ENCODE peak calls at places on chromosomes 6 and 20, in nine cellular contexts. C is mucosa of descending colon, A is gastrocnemius medialis, U is mammary epithelial cell, M is H1, F is tibial artery, Q is pancreas, N is HAP-1, T is breast epithelium. J is an unnamed sample. For H3K36me3 and H3K9me3, the result is how much of the 10 kb centered on the place peaks cover.

GRCh38 chr6:88380083-88380482 is 213.9 kb upstream of the CNR1 start:
- DNase-seq in Q (no peak), A (peak), M (no peak), C (no peak), T (no peak), F (peak), N (peak), U (peak), J (no peak)

GRCh38 chr6:40957616-40958492 is 81.2 kb downstream of the UNC5CL start:
- DNase-seq in T (no peak), N (no peak), M (no peak), F (no peak), C (no peak), Q (no peak), A (no peak), U (peak), J (peak)

GRCh38 chr6:119566546-119567263 is 217.1 kb upstream of the MAN1A1 start:
- DNase-seq in N (no peak), Q (no peak), A (no peak), F (no peak), T (no peak), M (no peak), U (no peak), C (no peak), J (peak)

GRCh38 chr20:6767536-6768227 is at the start of gene BMP2:
- DNase-seq in U (peak), A (no peak), T (no peak), F (peak), N (peak), C (peak), Q (peak), M (peak), J (peak)

GRCh38 chr6:116450769-116451740 is 10.1 kb upstream of the CALHM6 start:
- DNase-seq in M (no peak), Q (peak), T (no peak), C (peak), A (no peak), U (peak), F (no peak), N (no peak), J (no peak)

GRCh38 chr20:39745380-39745779 is 783.2 kb downstream of the DHX35 start:
- DNase-seq in A (no peak), N (no peak), C (no peak), U (no peak), M (no peak), T (no peak), F (no peak), Q (no peak), J (no peak)

GRCh38 chr6:120405947-120406346 is 928.3 kb downstream of the TBC1D32 start:
- DNase-seq in A (no peak), T (no peak), U (no peak), N (peak), M (peak), Q (no peak), C (no peak), F (no peak), J (peak)

GRCh38 chr6:42564496-42564890 is 664 bp downstream of the UBR2 start:
- DNase-seq in T (no peak), C (no peak), A (no peak), M (no peak), F (no peak), N (no peak), U (no peak), Q (no peak), J (no peak)

GRCh38 chr20:36854343-36855240 is 21.3 kb upstream of the TLDC2 start:
- DNase-seq in M (no peak), U (no peak), F (no peak), N (peak), A (no peak), T (no peak), Q (no peak), C (peak), J (no peak)

GRCh38 chr20:819680-820327 is 13.7 kb upstream of the FAM110A start:
- DNase-seq in T (no peak), A (no peak), U (no peak), C (no peak), F (peak), N (no peak), M (no peak), Q (no peak), J (no peak)

GRCh38 chr20:33584976-33585375 is 77.2 kb upstream of the C20orf144 start:
- DNase-seq in N (no peak), C (no peak), F (no peak), A (no peak), T (no peak), Q (no peak), M (no peak), U (no peak), J (no peak)

GRCh38 chr6:46370622-46371021 is 120.6 kb downstream of the RCAN2 start:
- DNase-seq in M (no peak), Q (no peak), F (no peak), A (no peak), U (peak), N (no peak), T (no peak), C (no peak), J (no peak)

GRCh38 chr6:36444470-36444869 is 1.7 kb downstream of the KCTD20 start:
- DNase-seq in U (peak), C (no peak), M (no peak), N (no peak), Q (no peak), T (no peak), F (no peak), A (no peak), J (no peak)

GRCh38 chr6:107540465-107540857 is 50.5 kb downstream of the SOBP start:
- DNase-seq in U (no peak), N (peak), T (no peak), C (no peak), A (no peak), Q (no peak), M (no peak), F (no peak), J (peak)

GRCh38 chr6:11258260-11259237 is 26.1 kb upstream of the NEDD9 start:
- DNase-seq in F (no peak), T (no peak), C (no peak), N (no peak), U (no peak), A (no peak), M (no peak), Q (no peak), J (peak)

GRCh38 chr6:113351183-113351834 is 505.8 kb upstream of the MARCKS start:
- DNase-seq in Q (no peak), M (no peak), N (no peak), U (peak), F (no peak), A (no peak), T (no peak), C (no peak), J (no peak)

GRCh38 chr20:14712302-14712739 is 374.9 kb upstream of the FLRT3 start:
- DNase-seq in N (no peak), F (no peak), M (no peak), Q (peak), T (no peak), A (no peak), C (no peak), U (peak), J (peak)

GRCh38 chr6:34202329-34203201 is 34.1 kb upstream of the HMGA1 start:
- DNase-seq in A (no peak), M (peak), T (no peak), N (no peak), U (no peak), Q (no peak), F (no peak), C (no peak), J (no peak)

GRCh38 chr20:37256286-37256685 is 5.3 kb downstream of the GHRH start:
- DNase-seq in F (no peak), T (no peak), U (no peak), Q (no peak), A (no peak), N (no peak), M (no peak), C (no peak), J (no peak)

GRCh38 chr6:33590531-33591198 is 10.6 kb upstream of the BAK1 start:
- DNase-seq in A (no peak), U (peak), F (no peak), T (no peak), M (peak), Q (no peak), N (no peak), C (peak), J (peak)

GRCh38 chr6:138451043-138451442 is 47.0 kb downstream of the HEBP2 start:
- DNase-seq in T (no peak), F (no peak), Q (no peak), M (no peak), U (no peak), N (no peak), C (no peak), A (no peak), J (no peak)

GRCh38 chr6:72950114-72950860 is 275.0 kb downstream of the KHDC1L start:
- DNase-seq in N (no peak), A (peak), M (no peak), U (peak), Q (no peak), T (no peak), C (no peak), F (no peak), J (no peak)

GRCh38 chr6:149031545-149032317 is 284.9 kb downstream of the UST start:
- DNase-seq in N (no peak), M (no peak), T (peak), Q (no peak), C (no peak), F (peak), A (no peak), U (peak), J (no peak)

GRCh38 chr6:110528051-110528929 is 51.9 kb upstream of the SLC22A16 start:
- DNase-seq in C (no peak), A (no peak), F (no peak), U (peak), T (no peak), N (peak), M (peak), Q (peak), J (no peak)

GRCh38 chr20:43925786-43926185 is 11.1 kb downstream of the TOX2 start:
- DNase-seq in T (no peak), A (no peak), F (no peak), Q (no peak), M (no peak), N (no peak), U (no peak), C (no peak), J (no peak)

GRCh38 chr6:136254851-136255466 is 4.8 kb upstream of the MTFR2 start:
- DNase-seq in M (no peak), C (no peak), U (no peak), T (no peak), N (no peak), A (no peak), Q (no peak), F (no peak), J (no peak)

GRCh38 chr6:4599924-4600323 is 176.3 kb upstream of the CDYL start:
- DNase-seq in C (no peak), T (no peak), U (peak), F (no peak), A (no peak), N (no peak), Q (no peak), M (no peak), J (no peak)

GRCh38 chr6:25137497-25137896 is 141.7 kb upstream of the CARMIL1 start:
- DNase-seq in T (no peak), M (no peak), N (no peak), F (no peak), C (no peak), A (no peak), U (no peak), Q (no peak), J (no peak)

GRCh38 chr6:123803862-123804681 is at the start of gene NKAIN2:
- DNase-seq in U (peak), C (peak), N (peak), F (no peak), M (peak), A (peak), Q (no peak), T (no peak), J (peak)

GRCh38 chr6:159727717-159728440 is 573 bp downstream of the WTAP start:
- DNase-seq in F (no peak), Q (no peak), T (peak), A (no peak), N (no peak), M (no peak), C (no peak), U (no peak), J (no peak)

GRCh38 chr6:136113736-136114173 is 136.4 kb downstream of the MTFR2 start:
- DNase-seq in F (no peak), U (peak), C (no peak), N (no peak), T (no peak), M (no peak), A (peak), Q (no peak), J (no peak)

DNA sequence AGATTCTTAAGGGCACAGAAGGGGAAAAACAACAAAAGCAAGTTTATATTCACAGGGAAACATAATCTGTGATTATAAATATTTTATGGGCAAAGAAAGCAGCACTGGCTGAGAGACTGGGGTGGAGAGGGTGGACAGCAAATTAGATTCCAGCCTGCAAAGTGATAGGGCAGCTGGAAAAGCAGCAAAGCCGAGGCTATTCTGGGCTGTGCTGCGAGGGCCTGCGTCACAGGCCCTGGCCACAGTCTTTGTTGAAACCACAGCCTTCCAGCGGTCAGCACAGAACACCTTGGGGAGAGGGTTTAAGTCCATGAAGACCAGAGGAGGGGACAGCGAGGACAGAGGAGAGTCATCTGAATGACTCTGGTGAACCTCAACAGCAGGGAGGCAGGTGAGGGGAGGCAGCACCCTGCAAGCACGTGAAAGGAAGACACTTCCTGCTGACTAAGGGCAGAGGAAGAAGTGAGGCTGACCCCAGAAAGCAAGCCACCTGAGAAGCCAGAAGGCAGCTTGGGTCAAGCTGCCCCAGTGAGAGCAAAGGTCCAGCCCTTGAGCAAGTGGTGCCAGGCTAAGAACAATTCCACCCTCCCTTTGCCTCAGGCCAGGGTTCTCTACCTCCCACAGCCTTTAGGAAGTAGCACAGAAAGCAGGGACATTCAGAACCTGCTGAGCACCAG is 17.1 kb downstream of the MRPL14 start:
- DNase-seq in N (no peak), Q (no peak), T (no peak), U (no peak), C (no peak), A (peak), M (no peak), F (no peak), J (no peak)
- H3K36me3 ChIP-seq in N (half or more), Q (under half), T (under half), U (under half), C (under half), A (under half), M (under half), F (half or more), J (under half)

GRCh38 chr6:106162926-106163325 is 76.8 kb downstream of the PRDM1 start:
- DNase-seq in F (no peak), T (no peak), Q (no peak), A (no peak), M (no peak), C (no peak), U (no peak), N (no peak), J (no peak)

GRCh38 chr6:106163966-106164877 is 78.1 kb downstream of the PRDM1 start:
- DNase-seq in M (no peak), F (no peak), Q (peak), A (peak), N (no peak), U (no peak), T (no peak), C (peak), J (no peak)

GRCh38 chr6:106161475-106161874 is 75.3 kb downstream of the PRDM1 start:
- DNase-seq in T (no peak), A (no peak), F (no peak), M (no peak), U (no peak), N (no peak), C (no peak), Q (no peak), J (no peak)

GRCh38 chr6:106161893-106162292 is 75.8 kb downstream of the PRDM1 start:
- DNase-seq in A (no peak), Q (no peak), C (no peak), N (no peak), M (no peak), U (no peak), F (no peak), T (no peak), J (no peak)

GRCh38 chr6:106163446-106163965 is 77.4 kb downstream of the PRDM1 start:
- DNase-seq in N (no peak), C (peak), U (no peak), T (no peak), Q (peak), F (no peak), A (no peak), M (no peak), J (no peak)
- H3K9me3 ChIP-seq in N (under half), C (under half), U (under half), T (under half), Q (under half), F (under half), A (under half), M (under half), J (under half)

DNA sequence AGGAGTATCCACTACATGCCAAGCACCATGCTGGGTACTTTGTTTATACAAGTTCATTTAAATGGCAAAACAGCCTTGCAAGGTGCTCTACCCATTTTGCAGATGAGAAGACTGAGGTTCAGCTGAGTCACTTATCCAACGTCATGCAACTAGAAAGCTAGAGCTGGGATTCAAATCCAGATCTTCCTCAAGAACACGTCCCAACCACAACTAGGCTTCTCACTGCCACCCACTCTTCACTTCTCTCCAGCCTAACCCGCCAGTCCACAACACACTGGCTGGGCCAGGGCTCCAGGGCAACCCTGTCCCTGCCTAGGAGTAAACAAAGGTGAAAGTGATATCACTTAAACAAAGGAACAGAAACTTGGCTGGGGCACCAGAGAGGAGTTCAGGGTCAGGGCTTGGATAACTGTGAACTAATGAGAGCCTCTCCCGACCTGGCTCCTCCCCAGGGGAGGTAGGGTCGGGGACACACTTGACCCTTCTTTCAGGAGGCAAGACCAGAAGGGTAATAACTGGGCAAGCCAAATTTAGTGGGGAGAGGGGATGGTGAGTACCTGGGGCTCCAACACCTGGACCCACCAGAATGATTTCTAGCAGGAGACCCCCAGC is 7.9 kb downstream of the SDC4 start:
- DNase-seq in Q (peak), U (peak), M (no peak), C (no peak), A (no peak), F (peak), T (peak), N (no peak), J (peak)
- H3K36me3 ChIP-seq in Q (under half), U (under half), M (under half), C (under half), A (under half), F (under half), T (under half), N (under half), J (under half)

DNA sequence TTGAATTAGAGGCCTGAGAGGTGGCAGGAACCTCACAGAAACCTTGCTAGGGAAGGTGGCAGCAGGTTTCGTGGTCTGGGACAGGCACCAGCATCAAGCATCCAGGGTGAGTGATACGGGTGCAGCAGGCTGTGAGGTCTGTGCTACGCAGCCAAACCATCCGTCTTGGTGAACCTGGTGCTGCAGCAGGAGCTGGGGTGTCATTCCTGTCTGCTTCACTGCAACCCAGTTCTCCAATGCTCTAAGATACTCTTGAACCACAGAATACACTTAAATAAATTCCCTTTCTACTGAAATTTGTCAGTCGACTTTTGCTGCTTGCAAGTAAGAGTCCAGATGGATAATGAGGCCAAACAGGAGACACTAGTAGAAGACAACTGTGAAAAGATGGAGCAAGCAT is 9.7 kb upstream of the CBLN4 start:
- DNase-seq in U (no peak), Q (no peak), M (no peak), T (no peak), C (no peak), A (no peak), F (no peak), N (no peak), J (no peak)
- H3K9me3 ChIP-seq in U (under half), Q (under half), M (half or more), T (under half), C (under half), A (under half), F (under half), N (under half), J (under half)